ENCODE peak calls at places on chromosomes 3 and 15, in nine cellular contexts. One of them, this sample, is unnamed.

GRCh38 chr3:186425788-186426730 is 64.0 kb upstream of the DGKG start:
- DNase-seq in LoVo: no peak
- DNase-seq in heart left ventricle: no peak
- DNase-seq in stimulated activated CD4-positive, alpha-beta T cell treated with anti-CD3 and anti-CD28 coated beads, Interleukin-12 subunit alpha, Interleukin-12 subunit beta, amount 100 ng/mL, for 4 hours: no peak
- DNase-seq in dorsolateral prefrontal cortex: no peak
- DNase-seq in GM13977: no peak
- DNase-seq in AG10803: peak; percentile 72
- DNase-seq in mammary epithelial cell: peak; percentile 45
- DNase-seq in stimulated activated CD8-positive, alpha-beta memory T cell treated with anti-CD3 and anti-CD28 coated beads, Interleukin-15, amount 100 ng/mL, for 1 hour: no peak
- DNase-seq in this sample: no peak

GRCh38 chr3:194749631-194750271 is 64.1 kb downstream of the FAM43A start:
- DNase-seq in LoVo: no peak
- DNase-seq in heart left ventricle: no peak
- DNase-seq in stimulated activated CD4-positive, alpha-beta T cell treated with anti-CD3 and anti-CD28 coated beads, Interleukin-12 subunit alpha, Interleukin-12 subunit beta, amount 100 ng/mL, for 4 hours: no peak
- DNase-seq in dorsolateral prefrontal cortex: no peak
- DNase-seq in GM13977: no peak
- DNase-seq in AG10803: no peak
- DNase-seq in mammary epithelial cell: no peak
- DNase-seq in stimulated activated CD8-positive, alpha-beta memory T cell treated with anti-CD3 and anti-CD28 coated beads, Interleukin-15, amount 100 ng/mL, for 1 hour: no peak
- DNase-seq in this sample: no peak

GRCh38 chr3:142795332-142795731 is 71.5 kb downstream of the TRPC1 start:
- DNase-seq in LoVo: no peak
- DNase-seq in heart left ventricle: no peak
- DNase-seq in stimulated activated CD4-positive, alpha-beta T cell treated with anti-CD3 and anti-CD28 coated beads, Interleukin-12 subunit alpha, Interleukin-12 subunit beta, amount 100 ng/mL, for 4 hours: no peak
- DNase-seq in dorsolateral prefrontal cortex: no peak
- DNase-seq in GM13977: no peak
- DNase-seq in AG10803: no peak
- DNase-seq in mammary epithelial cell: no peak
- DNase-seq in stimulated activated CD8-positive, alpha-beta memory T cell treated with anti-CD3 and anti-CD28 coated beads, Interleukin-15, amount 100 ng/mL, for 1 hour: no peak
- DNase-seq in this sample: no peak

GRCh38 chr3:150760431-150761200 is 2.4 kb downstream of the SIAH2 start:
- DNase-seq in LoVo: no peak
- DNase-seq in heart left ventricle: no peak
- DNase-seq in stimulated activated CD4-positive, alpha-beta T cell treated with anti-CD3 and anti-CD28 coated beads, Interleukin-12 subunit alpha, Interleukin-12 subunit beta, amount 100 ng/mL, for 4 hours: no peak
- DNase-seq in dorsolateral prefrontal cortex: no peak
- DNase-seq in GM13977: peak; percentile 72
- DNase-seq in AG10803: no peak
- DNase-seq in mammary epithelial cell: no peak
- DNase-seq in stimulated activated CD8-positive, alpha-beta memory T cell treated with anti-CD3 and anti-CD28 coated beads, Interleukin-15, amount 100 ng/mL, for 1 hour: no peak
- DNase-seq in this sample: no peak

GRCh38 chr3:85313380-85313779 is 354.6 kb downstream of the CADM2 start:
- DNase-seq in LoVo: no peak
- DNase-seq in heart left ventricle: no peak
- DNase-seq in stimulated activated CD4-positive, alpha-beta T cell treated with anti-CD3 and anti-CD28 coated beads, Interleukin-12 subunit alpha, Interleukin-12 subunit beta, amount 100 ng/mL, for 4 hours: no peak
- DNase-seq in dorsolateral prefrontal cortex: no peak
- DNase-seq in GM13977: no peak
- DNase-seq in AG10803: no peak
- DNase-seq in mammary epithelial cell: no peak
- DNase-seq in stimulated activated CD8-positive, alpha-beta memory T cell treated with anti-CD3 and anti-CD28 coated beads, Interleukin-15, amount 100 ng/mL, for 1 hour: no peak
- DNase-seq in this sample: no peak

GRCh38 chr3:52792961-52793695 is 1.5 kb upstream of the ITIH3 start:
- DNase-seq in LoVo: no peak
- DNase-seq in heart left ventricle: no peak
- DNase-seq in stimulated activated CD4-positive, alpha-beta T cell treated with anti-CD3 and anti-CD28 coated beads, Interleukin-12 subunit alpha, Interleukin-12 subunit beta, amount 100 ng/mL, for 4 hours: no peak
- DNase-seq in dorsolateral prefrontal cortex: no peak
- DNase-seq in GM13977: no peak
- DNase-seq in AG10803: peak; percentile 48
- DNase-seq in mammary epithelial cell: no peak
- DNase-seq in stimulated activated CD8-positive, alpha-beta memory T cell treated with anti-CD3 and anti-CD28 coated beads, Interleukin-15, amount 100 ng/mL, for 1 hour: no peak
- DNase-seq in this sample: no peak

GRCh38 chr3:124007186-124007585 is 15.3 kb upstream of the ROPN1 start:
- DNase-seq in LoVo: no peak
- DNase-seq in heart left ventricle: no peak
- DNase-seq in stimulated activated CD4-positive, alpha-beta T cell treated with anti-CD3 and anti-CD28 coated beads, Interleukin-12 subunit alpha, Interleukin-12 subunit beta, amount 100 ng/mL, for 4 hours: no peak
- DNase-seq in dorsolateral prefrontal cortex: no peak
- DNase-seq in GM13977: no peak
- DNase-seq in AG10803: peak; percentile 31
- DNase-seq in mammary epithelial cell: no peak
- DNase-seq in stimulated activated CD8-positive, alpha-beta memory T cell treated with anti-CD3 and anti-CD28 coated beads, Interleukin-15, amount 100 ng/mL, for 1 hour: no peak
- DNase-seq in this sample: no peak

GRCh38 chr15:36601952-36602351 is 22.5 kb downstream of the CDIN1 start:
- DNase-seq in LoVo: no peak
- DNase-seq in heart left ventricle: no peak
- DNase-seq in stimulated activated CD4-positive, alpha-beta T cell treated with anti-CD3 and anti-CD28 coated beads, Interleukin-12 subunit alpha, Interleukin-12 subunit beta, amount 100 ng/mL, for 4 hours: no peak
- DNase-seq in dorsolateral prefrontal cortex: no peak
- DNase-seq in GM13977: no peak
- DNase-seq in AG10803: no peak
- DNase-seq in mammary epithelial cell: no peak
- DNase-seq in stimulated activated CD8-positive, alpha-beta memory T cell treated with anti-CD3 and anti-CD28 coated beads, Interleukin-15, amount 100 ng/mL, for 1 hour: no peak
- DNase-seq in this sample: no peak

GRCh38 chr15:101141926-101142527 is 109.8 kb downstream of the CHSY1 start:
- DNase-seq in LoVo: no peak
- DNase-seq in heart left ventricle: no peak
- DNase-seq in stimulated activated CD4-positive, alpha-beta T cell treated with anti-CD3 and anti-CD28 coated beads, Interleukin-12 subunit alpha, Interleukin-12 subunit beta, amount 100 ng/mL, for 4 hours: no peak
- DNase-seq in dorsolateral prefrontal cortex: no peak
- DNase-seq in GM13977: no peak
- DNase-seq in AG10803: no peak
- DNase-seq in mammary epithelial cell: no peak
- DNase-seq in stimulated activated CD8-positive, alpha-beta memory T cell treated with anti-CD3 and anti-CD28 coated beads, Interleukin-15, amount 100 ng/mL, for 1 hour: no peak
- DNase-seq in this sample: no peak

GRCh38 chr3:186784820-186785516 is 1.6 kb downstream of the EIF4A2 start:
- DNase-seq in LoVo: no peak
- DNase-seq in heart left ventricle: no peak
- DNase-seq in stimulated activated CD4-positive, alpha-beta T cell treated with anti-CD3 and anti-CD28 coated beads, Interleukin-12 subunit alpha, Interleukin-12 subunit beta, amount 100 ng/mL, for 4 hours: no peak
- DNase-seq in dorsolateral prefrontal cortex: no peak
- DNase-seq in GM13977: no peak
- DNase-seq in AG10803: no peak
- DNase-seq in mammary epithelial cell: no peak
- DNase-seq in stimulated activated CD8-positive, alpha-beta memory T cell treated with anti-CD3 and anti-CD28 coated beads, Interleukin-15, amount 100 ng/mL, for 1 hour: no peak
- DNase-seq in this sample: no peak

GRCh38 chr3:125594581-125595011 is 701 bp downstream of the OSBPL11 start:
- DNase-seq in LoVo: no peak
- DNase-seq in heart left ventricle: no peak
- DNase-seq in stimulated activated CD4-positive, alpha-beta T cell treated with anti-CD3 and anti-CD28 coated beads, Interleukin-12 subunit alpha, Interleukin-12 subunit beta, amount 100 ng/mL, for 4 hours: peak; percentile 7
- DNase-seq in dorsolateral prefrontal cortex: no peak
- DNase-seq in GM13977: no peak
- DNase-seq in AG10803: no peak
- DNase-seq in mammary epithelial cell: peak; percentile 21
- DNase-seq in stimulated activated CD8-positive, alpha-beta memory T cell treated with anti-CD3 and anti-CD28 coated beads, Interleukin-15, amount 100 ng/mL, for 1 hour: no peak
- DNase-seq in this sample: no peak

GRCh38 chr3:104909721-104910120 is 457.0 kb upstream of the ALCAM start:
- DNase-seq in LoVo: no peak
- DNase-seq in heart left ventricle: no peak
- DNase-seq in stimulated activated CD4-positive, alpha-beta T cell treated with anti-CD3 and anti-CD28 coated beads, Interleukin-12 subunit alpha, Interleukin-12 subunit beta, amount 100 ng/mL, for 4 hours: no peak
- DNase-seq in dorsolateral prefrontal cortex: no peak
- DNase-seq in GM13977: no peak
- DNase-seq in AG10803: peak; percentile 30
- DNase-seq in mammary epithelial cell: no peak
- DNase-seq in stimulated activated CD8-positive, alpha-beta memory T cell treated with anti-CD3 and anti-CD28 coated beads, Interleukin-15, amount 100 ng/mL, for 1 hour: no peak
- DNase-seq in this sample: no peak

GRCh38 chr3:29313074-29313473 is 32.2 kb downstream of the RBMS3 start:
- DNase-seq in LoVo: no peak
- DNase-seq in heart left ventricle: no peak
- DNase-seq in stimulated activated CD4-positive, alpha-beta T cell treated with anti-CD3 and anti-CD28 coated beads, Interleukin-12 subunit alpha, Interleukin-12 subunit beta, amount 100 ng/mL, for 4 hours: no peak
- DNase-seq in dorsolateral prefrontal cortex: no peak
- DNase-seq in GM13977: no peak
- DNase-seq in AG10803: peak; percentile 94
- DNase-seq in mammary epithelial cell: no peak
- DNase-seq in stimulated activated CD8-positive, alpha-beta memory T cell treated with anti-CD3 and anti-CD28 coated beads, Interleukin-15, amount 100 ng/mL, for 1 hour: no peak
- DNase-seq in this sample: no peak

GRCh38 chr3:129970603-129971002 is 3.9 kb upstream of the TRH start:
- DNase-seq in LoVo: no peak
- DNase-seq in heart left ventricle: no peak
- DNase-seq in stimulated activated CD4-positive, alpha-beta T cell treated with anti-CD3 and anti-CD28 coated beads, Interleukin-12 subunit alpha, Interleukin-12 subunit beta, amount 100 ng/mL, for 4 hours: no peak
- DNase-seq in dorsolateral prefrontal cortex: no peak
- DNase-seq in GM13977: no peak
- DNase-seq in AG10803: no peak
- DNase-seq in mammary epithelial cell: no peak
- DNase-seq in stimulated activated CD8-positive, alpha-beta memory T cell treated with anti-CD3 and anti-CD28 coated beads, Interleukin-15, amount 100 ng/mL, for 1 hour: no peak
- DNase-seq in this sample: no peak

GRCh38 chr15:71443538-71443937 is 328.3 kb downstream of the THSD4 start:
- DNase-seq in LoVo: peak; percentile 72
- DNase-seq in heart left ventricle: peak; percentile 43
- DNase-seq in stimulated activated CD4-positive, alpha-beta T cell treated with anti-CD3 and anti-CD28 coated beads, Interleukin-12 subunit alpha, Interleukin-12 subunit beta, amount 100 ng/mL, for 4 hours: peak; percentile 24
- DNase-seq in dorsolateral prefrontal cortex: peak; percentile 51
- DNase-seq in GM13977: peak; percentile 20
- DNase-seq in AG10803: peak; percentile 44
- DNase-seq in mammary epithelial cell: no peak
- DNase-seq in stimulated activated CD8-positive, alpha-beta memory T cell treated with anti-CD3 and anti-CD28 coated beads, Interleukin-15, amount 100 ng/mL, for 1 hour: peak; percentile 4
- DNase-seq in this sample: no peak

GRCh38 chr3:77489216-77489615 is 449.3 kb downstream of the ROBO2 start:
- DNase-seq in LoVo: no peak
- DNase-seq in heart left ventricle: no peak
- DNase-seq in stimulated activated CD4-positive, alpha-beta T cell treated with anti-CD3 and anti-CD28 coated beads, Interleukin-12 subunit alpha, Interleukin-12 subunit beta, amount 100 ng/mL, for 4 hours: no peak
- DNase-seq in dorsolateral prefrontal cortex: no peak
- DNase-seq in GM13977: no peak
- DNase-seq in AG10803: no peak
- DNase-seq in mammary epithelial cell: no peak
- DNase-seq in stimulated activated CD8-positive, alpha-beta memory T cell treated with anti-CD3 and anti-CD28 coated beads, Interleukin-15, amount 100 ng/mL, for 1 hour: no peak
- DNase-seq in this sample: no peak

GRCh38 chr3:151168269-151169094 is 34.5 kb downstream of the GPR171 start:
- DNase-seq in LoVo: peak; percentile 69
- DNase-seq in heart left ventricle: peak; percentile 77
- DNase-seq in stimulated activated CD4-positive, alpha-beta T cell treated with anti-CD3 and anti-CD28 coated beads, Interleukin-12 subunit alpha, Interleukin-12 subunit beta, amount 100 ng/mL, for 4 hours: peak; percentile 84
- DNase-seq in dorsolateral prefrontal cortex: peak; percentile 72
- DNase-seq in GM13977: peak; percentile 47
- DNase-seq in AG10803: peak; percentile 68
- DNase-seq in mammary epithelial cell: peak; percentile 48
- DNase-seq in stimulated activated CD8-positive, alpha-beta memory T cell treated with anti-CD3 and anti-CD28 coated beads, Interleukin-15, amount 100 ng/mL, for 1 hour: peak; percentile 78
- DNase-seq in this sample: no peak